ENCODE peak calls at places on chromosomes 5 and 9, in six cellular contexts. J, X, V, I, U and B are unnamed samples. For H3K36me3, the result is how much of the 10 kb centered on the place peaks cover.

GRCh38 chr9:3367185-3367584 is 158.6 kb downstream of the RFX3 start:
- DNase-seq in J (no peak), U (peak), X (peak), V (peak), I (no peak), B (no peak)

GRCh38 chr9:138100711-138101349 is 223.2 kb downstream of the CACNA1B start:
- DNase-seq in V (no peak), U (no peak), I (peak), X (no peak), J (no peak), B (no peak)

GRCh38 chr5:154850255-154851062 is at the start of gene FAXDC2:
- DNase-seq in J (peak), I (peak), U (peak), V (peak), X (peak), B (peak)

GRCh38 chr9:38026840-38027527 is 42.0 kb downstream of the SHB start:
- DNase-seq in J (no peak), U (no peak), X (no peak), V (no peak), I (no peak), B (no peak)

GRCh38 chr5:102600964-102601363 is 102.2 kb upstream of the SLCO6A1 start:
- DNase-seq in I (no peak), U (no peak), X (peak), J (peak), V (no peak), B (no peak)

GRCh38 chr9:26677965-26678745 is 214.4 kb downstream of the CAAP1 start:
- DNase-seq in V (peak), X (no peak), I (no peak), U (no peak), J (no peak), B (no peak)

GRCh38 chr9:2523601-2524000 is 98.0 kb upstream of the VLDLR start:
- DNase-seq in I (no peak), V (no peak), U (no peak), X (no peak), J (no peak), B (no peak)

GRCh38 chr9:86282979-86283535 is 719 bp upstream of the ISCA1 start:
- DNase-seq in X (peak), U (no peak), J (peak), V (peak), I (no peak), B (no peak)

GRCh38 chr9:114845373-114845772 is 39.5 kb upstream of the TNFSF15 start:
- DNase-seq in V (no peak), J (no peak), U (no peak), I (no peak), X (no peak), B (no peak)

GRCh38 chr9:72623156-72623555 is 101.7 kb downstream of the TMC1 start:
- DNase-seq in V (no peak), I (no peak), U (no peak), X (no peak), J (no peak), B (no peak)

GRCh38 chr9:70113403-70114022 is 69.9 kb downstream of the MAMDC2 start:
- DNase-seq in U (peak), V (peak), J (peak), I (peak), X (peak), B (peak)

GRCh38 chr9:127724012-127724411 is 8.1 kb downstream of the TTC16 start:
- DNase-seq in X (no peak), U (no peak), I (no peak), V (no peak), J (no peak), B (no peak)

GRCh38 chr9:93576296-93577044 is at the start of gene PHF2:
- DNase-seq in I (no peak), U (no peak), V (peak), X (peak), J (no peak), B (peak)

GRCh38 chr5:154179846-154180710 is 10.5 kb upstream of the GALNT10 start:
- DNase-seq in V (peak), I (no peak), U (peak), J (peak), X (peak), B (peak)

GRCh38 chr5:108700928-108701327 is 46.8 kb upstream of the FER start:
- DNase-seq in J (no peak), V (no peak), X (peak), U (no peak), I (no peak), B (no peak)

GRCh38 chr5:172450861-172451695 is 3.2 kb downstream of the SH3PXD2B start:
- DNase-seq in I (peak), V (peak), X (peak), U (no peak), J (no peak), B (peak)

GRCh38 chr9:114693248-114693895 is 11.4 kb upstream of the TEX48 start:
- DNase-seq in U (no peak), J (no peak), X (no peak), I (no peak), V (no peak), B (no peak)

GRCh38 chr5:17492770-17493169 is 5.3 kb upstream of the TAF11L2 start:
- DNase-seq in I (no peak), J (no peak), X (no peak), U (no peak), V (no peak), B (no peak)

GRCh38 chr5:147101654-147102053 is 133.2 kb upstream of the STK32A start:
- DNase-seq in J (no peak), V (no peak), X (peak), I (no peak), U (no peak), B (no peak)

GRCh38 chr5:141783599-141784296 is 94.5 kb downstream of the PCDH1 start:
- DNase-seq in U (no peak), I (no peak), J (no peak), X (no peak), V (peak), B (peak)

GRCh38 chr5:151078490-151079262 is 2.2 kb downstream of the TNIP1 start:
- DNase-seq in U (no peak), I (no peak), V (no peak), X (no peak), J (no peak), B (no peak)
- H3K9ac ChIP-seq in U (no peak), I (no peak), V (no peak), X (no peak), J (no peak), B (no peak)

DNA sequence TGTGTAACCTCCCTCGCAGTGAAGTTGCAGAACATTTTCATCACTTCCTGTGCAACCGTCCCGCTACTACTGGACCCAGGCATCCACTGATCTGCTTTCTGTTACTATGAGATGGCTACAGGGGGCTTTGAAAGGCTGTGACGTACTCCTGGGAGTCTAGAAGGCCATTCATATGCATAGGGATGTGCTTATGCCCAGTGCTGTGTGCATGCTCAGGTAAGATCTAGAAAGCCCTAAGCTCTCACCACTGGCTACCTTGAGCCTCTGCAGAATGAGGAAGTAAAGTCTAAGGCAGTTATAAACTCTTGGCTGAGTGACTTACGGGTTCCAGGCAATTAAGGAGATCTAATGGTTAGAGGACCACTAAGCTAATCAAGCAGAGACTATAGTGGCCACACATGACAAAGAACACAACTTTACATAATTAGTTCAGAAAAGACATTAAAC is 11.8 kb downstream of the HNRNPAB start:
- DNase-seq in X (no peak), V (no peak), J (no peak), I (no peak), U (no peak), B (no peak)
- H3K36me3 ChIP-seq in X (half or more), V (under half), J (half or more), I (under half), U (half or more), B (half or more)

DNA sequence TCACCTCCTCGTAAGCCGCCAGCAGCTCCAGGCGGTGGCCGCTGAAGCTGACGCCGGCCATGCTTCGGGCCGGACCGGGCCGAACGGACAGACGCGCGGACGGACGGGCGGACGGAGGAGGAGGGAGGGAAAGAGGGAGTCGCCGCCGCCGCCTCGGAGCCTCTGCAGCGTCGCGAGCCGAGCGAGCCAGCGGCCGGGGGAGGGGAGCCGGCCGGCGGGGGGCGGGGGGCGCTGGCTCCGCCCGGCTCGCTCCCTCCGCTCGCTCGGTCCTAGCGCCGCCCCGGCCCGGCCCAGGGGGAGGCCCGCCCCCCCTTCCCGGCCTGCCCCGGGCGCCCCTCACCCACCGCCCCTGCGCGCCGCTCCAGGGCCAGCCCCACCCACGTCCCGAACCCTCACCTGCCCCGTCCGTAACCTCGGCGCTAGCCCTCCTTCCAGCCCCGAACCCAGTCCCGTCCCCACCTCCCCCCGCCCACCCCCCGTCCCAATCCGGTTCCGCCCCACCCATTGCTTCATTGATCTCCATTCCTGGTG is at the start of gene DBN1:
- DNase-seq in U (no peak), I (peak), V (peak), X (peak), J (no peak), B (no peak)
- H3K4ac ChIP-seq in U (peak), I (peak), V (peak), X (peak), J (peak), B (peak)

GRCh38 chr5:19270153-19270552 is 717.8 kb downstream of the CDH18 start:
- DNase-seq in J (no peak), V (peak), U (peak), X (no peak), I (no peak), B (no peak)
- H3K9ac ChIP-seq in J (no peak), V (no peak), U (no peak), X (no peak), I (no peak), B (no peak)

DNA sequence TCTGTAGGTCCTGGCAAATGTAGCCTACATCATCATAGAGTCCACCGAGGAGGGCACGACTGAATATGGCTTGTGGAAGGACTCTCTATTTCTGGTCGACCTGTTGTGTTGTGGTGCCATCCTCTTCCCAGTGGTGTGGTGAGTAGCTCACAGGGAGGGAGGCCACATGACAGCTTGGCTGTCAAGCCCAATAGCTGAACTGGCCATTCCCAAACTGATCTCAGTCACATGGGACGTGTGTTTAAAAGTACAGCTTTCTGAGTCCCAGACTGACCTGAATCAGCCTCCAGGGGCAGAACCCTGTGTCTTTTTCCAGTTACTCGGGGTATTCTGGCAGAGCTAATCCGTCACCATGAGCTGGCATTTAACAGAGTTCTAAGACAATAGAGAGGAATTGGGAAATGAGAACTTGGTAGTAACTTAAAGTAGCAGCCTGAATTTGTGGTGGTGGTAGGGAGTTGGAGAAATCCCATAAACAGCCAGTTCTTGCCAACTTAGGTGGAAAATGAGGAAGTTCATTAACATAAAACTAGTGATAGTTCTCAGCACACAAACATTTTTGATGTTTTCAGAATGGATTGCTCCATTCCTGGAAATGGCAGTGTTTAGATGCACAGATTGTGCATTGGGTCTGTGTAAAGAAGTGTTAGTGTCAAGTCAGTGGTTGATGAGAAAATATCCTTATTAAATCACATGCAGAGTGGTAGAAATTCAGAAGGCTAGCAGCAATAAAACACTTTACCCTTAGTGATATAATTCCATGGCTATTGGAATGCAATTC is 50.9 kb downstream of the GPR107 start:
- DNase-seq in J (no peak), V (no peak), I (no peak), X (no peak), U (no peak), B (no peak)
- H3K36me3 ChIP-seq in J (under half), V (under half), I (under half), X (under half), U (half or more), B (under half)

DNA sequence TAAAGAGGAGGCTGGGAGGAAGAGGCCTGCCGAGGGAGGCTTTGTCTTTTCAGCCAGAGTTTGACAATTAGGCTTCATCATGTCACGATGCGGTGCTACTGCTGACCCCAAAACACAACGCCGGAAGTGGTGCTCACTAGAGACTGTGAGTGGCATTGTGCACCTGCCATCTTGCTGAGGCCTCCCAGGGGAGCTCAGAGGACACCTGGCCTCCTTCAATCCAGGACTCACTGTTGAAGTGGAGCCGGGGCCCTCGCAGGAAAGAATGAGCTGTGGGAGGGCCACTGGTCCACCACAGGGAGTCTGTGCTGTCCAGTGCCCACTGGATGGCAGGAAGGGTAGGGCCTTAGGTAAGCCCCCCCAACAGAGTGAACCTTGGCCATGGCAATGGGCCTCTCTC is 12.7 kb upstream of the SLC25A48 start:
- DNase-seq in J (no peak), X (no peak), U (no peak), V (no peak), I (no peak), B (no peak)
- H3K4ac ChIP-seq in J (no peak), X (no peak), U (no peak), V (no peak), I (no peak), B (no peak)

GRCh38 chr5:63127054-63127453 is 548.4 kb downstream of the LRRC70 start:
- DNase-seq in U (no peak), I (no peak), J (peak), V (peak), X (peak), B (no peak)
- H3K9ac ChIP-seq in U (no peak), I (no peak), J (no peak), V (no peak), X (peak), B (no peak)